ENCODE peak calls at places on chromosome 6, in four cellular contexts. J is DMS 273 treated with DMSO at 0.1 percent for 48 hours; I is stimulated activated CD4-positive, alpha-beta T cell treated with anti-CD3 and anti-CD28 coated beads, Interleukin-12 subunit alpha, Interleukin-12 subunit beta, amount 100 ng/mL, for 4 hours; Y is endothelial cell. V is an unnamed sample.

GRCh38 chr6:80553071-80553740 is 446.7 kb downstream of the BCKDHB start:
- DNase-seq in J (peak), I (no peak), Y (no peak), V (no peak)

GRCh38 chr6:24340998-24341934 is 16.6 kb downstream of the DCDC2 start:
- DNase-seq in J (no peak), I (no peak), Y (no peak), V (no peak)

GRCh38 chr6:134074151-134074712 is 21.8 kb upstream of the SLC2A12 start:
- DNase-seq in J (no peak), I (no peak), Y (peak), V (no peak)

GRCh38 chr6:14108571-14109410 is 8.8 kb upstream of the CD83 start:
- DNase-seq in J (peak), I (peak), Y (no peak), V (no peak)

GRCh38 chr6:168101201-168102092 is 22.4 kb upstream of the FRMD1 start:
- DNase-seq in J (no peak), I (no peak), Y (no peak), V (no peak)

GRCh38 chr6:41157323-41157722 is 3.2 kb upstream of the TREML1 start:
- DNase-seq in J (no peak), I (no peak), Y (no peak), V (no peak)

GRCh38 chr6:12033770-12034169 is 21.7 kb downstream of the HIVEP1 start:
- DNase-seq in J (no peak), I (no peak), Y (no peak), V (no peak)

GRCh38 chr6:10882654-10883053 is 813 bp upstream of the GCM2 start:
- DNase-seq in J (no peak), I (no peak), Y (peak), V (no peak)

GRCh38 chr6:143064996-143065683 is 4.5 kb downstream of the AIG1 start:
- DNase-seq in J (no peak), I (no peak), Y (no peak), V (no peak)

GRCh38 chr6:4100655-4101054 is 21.7 kb upstream of the FAM217A start:
- DNase-seq in J (no peak), I (no peak), Y (no peak), V (no peak)

GRCh38 chr6:17057322-17057721 is 44.5 kb upstream of the STMND1 start:
- DNase-seq in J (no peak), I (no peak), Y (no peak), V (no peak)

GRCh38 chr6:15662246-15663056 is at the start of gene DTNBP1:
- DNase-seq in J (peak), I (peak), Y (peak), V (no peak)

GRCh38 chr6:119858901-119859300 is 509.3 kb upstream of the MAN1A1 start:
- DNase-seq in J (no peak), I (no peak), Y (no peak), V (no peak)

GRCh38 chr6:158017621-158018369 is 36.1 kb downstream of the SYNJ2 start:
- DNase-seq in J (no peak), I (no peak), Y (no peak), V (no peak)

GRCh38 chr6:22877946-22878705 is 308.8 kb downstream of the HDGFL1 start:
- DNase-seq in J (no peak), I (no peak), Y (no peak), V (no peak)

GRCh38 chr6:52566853-52567279 is 10.0 kb downstream of the TRAM2 start:
- DNase-seq in J (no peak), I (no peak), Y (no peak), V (no peak)

GRCh38 chr6:169863149-169863525 is 111.7 kb downstream of the ERMARD start:
- DNase-seq in J (no peak), I (no peak), Y (no peak), V (no peak)

GRCh38 chr6:105794263-105794662 is 291.9 kb upstream of the PRDM1 start:
- DNase-seq in J (no peak), I (no peak), Y (no peak), V (no peak)

GRCh38 chr6:44001318-44001868 is 125.9 kb downstream of the MRPL14 start:
- DNase-seq in J (no peak), I (no peak), Y (no peak), V (no peak)

GRCh38 chr6:111759836-111760785 is 113.1 kb downstream of the FYN start:
- DNase-seq in J (peak), I (no peak), Y (no peak), V (no peak)

GRCh38 chr6:107179004-107179403 is 63.7 kb upstream of the BEND3 start:
- DNase-seq in J (no peak), I (no peak), Y (no peak), V (peak)

GRCh38 chr6:129084406-129084805 is 201.5 kb downstream of the LAMA2 start:
- DNase-seq in J (no peak), I (no peak), Y (no peak), V (no peak)

GRCh38 chr6:46352541-46353267 is 138.5 kb downstream of the RCAN2 start:
- DNase-seq in J (no peak), I (no peak), Y (no peak), V (no peak)

GRCh38 chr6:140083375-140083774 is 708.9 kb upstream of the CITED2 start:
- DNase-seq in J (no peak), I (no peak), Y (no peak), V (no peak)

GRCh38 chr6:111874030-111874425 is 776 bp upstream of the FYN start:
- DNase-seq in J (no peak), I (peak), Y (peak), V (no peak)

GRCh38 chr6:149027484-149027883 is 280.7 kb downstream of the UST start:
- DNase-seq in J (no peak), I (no peak), Y (no peak), V (no peak)